ENCODE peak calls at places on chromosomes 4 and X, in four cellular contexts. One of them, this sample, is unnamed.

GRCh38 chrX:7218321-7219152 is 70.6 kb upstream of the PUDP start:
- DNase-seq in SHP77: no peak
- DNase-seq in left lung: no peak
- DNase-seq in NCI-H774: no peak
- DNase-seq in this sample: no peak

GRCh38 chr4:53196872-53197759 is 168.7 kb downstream of the SCFD2 start:
- DNase-seq in SHP77: peak; percentile 76
- DNase-seq in left lung: no peak
- DNase-seq in NCI-H774: peak; percentile 47
- DNase-seq in this sample: no peak

GRCh38 chr4:23374280-23374679 is 515.6 kb downstream of the PPARGC1A start:
- DNase-seq in SHP77: no peak
- DNase-seq in left lung: no peak
- DNase-seq in NCI-H774: no peak
- DNase-seq in this sample: no peak

GRCh38 chr4:55866290-55866907 is 13.0 kb downstream of the EXOC1 start:
- DNase-seq in SHP77: no peak
- DNase-seq in left lung: no peak
- DNase-seq in NCI-H774: no peak
- DNase-seq in this sample: no peak

GRCh38 chr4:141127884-141128283 is 5.4 kb downstream of the RNF150 start:
- DNase-seq in SHP77: no peak
- DNase-seq in left lung: no peak
- DNase-seq in NCI-H774: no peak
- DNase-seq in this sample: no peak

GRCh38 chr4:118410143-118410542 is 57.3 kb upstream of the PRSS12 start:
- DNase-seq in SHP77: no peak
- DNase-seq in left lung: no peak
- DNase-seq in NCI-H774: no peak
- DNase-seq in this sample: no peak

GRCh38 chrX:119015407-119016242 is 41.2 kb downstream of the LONRF3 start:
- DNase-seq in SHP77: no peak
- DNase-seq in left lung: peak; percentile 73
- DNase-seq in NCI-H774: no peak
- DNase-seq in this sample: no peak

GRCh38 chr4:13289391-13289790 is 194.7 kb downstream of the RAB28 start:
- DNase-seq in SHP77: no peak
- DNase-seq in left lung: no peak
- DNase-seq in NCI-H774: no peak
- DNase-seq in this sample: no peak

GRCh38 chrX:56766554-56767412 is 37.7 kb downstream of the NBDY start:
- DNase-seq in SHP77: no peak
- DNase-seq in left lung: no peak
- DNase-seq in NCI-H774: no peak
- DNase-seq in this sample: peak; percentile 56

GRCh38 chr4:17577660-17578481 is 873 bp downstream of the LAP3 start:
- DNase-seq in SHP77: no peak
- DNase-seq in left lung: peak; percentile 88
- DNase-seq in NCI-H774: no peak
- DNase-seq in this sample: peak; percentile 75

GRCh38 chrX:154802838-154803410 is 2.4 kb downstream of the MPP1 start:
- DNase-seq in SHP77: no peak
- DNase-seq in left lung: no peak
- DNase-seq in NCI-H774: no peak
- DNase-seq in this sample: no peak

GRCh38 chr4:89724716-89725115 is 112.2 kb downstream of the SNCA start:
- DNase-seq in SHP77: no peak
- DNase-seq in left lung: no peak
- DNase-seq in NCI-H774: no peak
- DNase-seq in this sample: no peak

GRCh38 chr4:174505012-174505411 is 17.3 kb downstream of the HPGD start:
- DNase-seq in SHP77: no peak
- DNase-seq in left lung: no peak
- DNase-seq in NCI-H774: no peak
- DNase-seq in this sample: no peak

GRCh38 chr4:82593416-82593815 is 31.6 kb upstream of the TMEM150C start:
- DNase-seq in SHP77: no peak
- DNase-seq in left lung: no peak
- DNase-seq in NCI-H774: no peak
- DNase-seq in this sample: no peak

GRCh38 chr4:8725071-8725841 is 132.7 kb downstream of the CPZ start:
- DNase-seq in SHP77: peak; percentile 15
- DNase-seq in left lung: peak; percentile 71
- DNase-seq in NCI-H774: no peak
- DNase-seq in this sample: peak; percentile 37

GRCh38 chr4:111961806-111962205 is 183.4 kb upstream of the FAM241A start:
- DNase-seq in SHP77: no peak
- DNase-seq in left lung: no peak
- DNase-seq in NCI-H774: no peak
- DNase-seq in this sample: no peak

GRCh38 chr4:140080883-140081282 is 73.1 kb downstream of the MAML3 start:
- DNase-seq in SHP77: no peak
- DNase-seq in left lung: no peak
- DNase-seq in NCI-H774: no peak
- DNase-seq in this sample: no peak

GRCh38 chrX:55149242-55149641 is 60.4 kb downstream of the PAGE2 start:
- DNase-seq in SHP77: no peak
- DNase-seq in left lung: no peak
- DNase-seq in NCI-H774: no peak
- DNase-seq in this sample: no peak

GRCh38 chrX:20378291-20378920 is 111.7 kb upstream of the RPS6KA3 start:
- DNase-seq in SHP77: no peak
- DNase-seq in left lung: no peak
- DNase-seq in NCI-H774: peak; percentile 22
- DNase-seq in this sample: no peak

GRCh38 chr4:182547435-182547834 is 304.2 kb downstream of the TENM3 start:
- DNase-seq in SHP77: no peak
- DNase-seq in left lung: no peak
- DNase-seq in NCI-H774: no peak
- DNase-seq in this sample: no peak

GRCh38 chr4:25863347-25863784 is 578 bp upstream of the SEL1L3 start:
- DNase-seq in SHP77: peak; percentile 11
- DNase-seq in left lung: peak; percentile 86
- DNase-seq in NCI-H774: peak; percentile 47
- DNase-seq in this sample: no peak

GRCh38 chrX:71128915-71129765 is 10.7 kb downstream of the MED12 start:
- DNase-seq in SHP77: no peak
- DNase-seq in left lung: peak; percentile 88
- DNase-seq in NCI-H774: peak; percentile 14
- DNase-seq in this sample: peak; percentile 82

GRCh38 chrX:150211988-150212387 is 151.1 kb upstream of the MAMLD1 start:
- DNase-seq in SHP77: no peak
- DNase-seq in left lung: no peak
- DNase-seq in NCI-H774: no peak
- DNase-seq in this sample: no peak

This sample was measured in sciatic nerve.